ENCODE peak calls at places on chromosomes 3 and 15, in eight cellular contexts. D, V, Y, G, T, A, O and J are unnamed samples.

GRCh38 chr15:82921242-82921641 is 31.3 kb downstream of the HOMER2 start:
- DNase-seq in D (no peak), V (no peak), Y (no peak), G (no peak), T (no peak), A (no peak), O (no peak), J (no peak)

GRCh38 chr3:19471147-19471546 is 322.8 kb downstream of the KCNH8 start:
- DNase-seq in D (no peak), V (no peak), Y (no peak), G (no peak), T (no peak), A (no peak), O (peak), J (no peak)

GRCh38 chr3:194397757-194398312 is 1.2 kb downstream of the GP5 start:
- DNase-seq in D (no peak), V (no peak), Y (no peak), G (no peak), T (no peak), A (no peak), O (peak), J (no peak)

GRCh38 chr3:195895900-195896360 is 12.4 kb downstream of the TNK2 start:
- DNase-seq in D (peak), V (peak), Y (peak), G (no peak), T (peak), A (peak), O (peak), J (peak)

GRCh38 chr15:77983708-77984445 is 93.6 kb downstream of the TBC1D2B start:
- DNase-seq in D (peak), V (no peak), Y (no peak), G (no peak), T (no peak), A (no peak), O (peak), J (no peak)

GRCh38 chr3:88000853-88001252 is 58.0 kb downstream of the CGGBP1 start:
- DNase-seq in D (no peak), V (peak), Y (peak), G (no peak), T (peak), A (no peak), O (peak), J (no peak)

GRCh38 chr3:38084019-38084968 is 45.3 kb downstream of the DLEC1 start:
- DNase-seq in D (peak), V (peak), Y (peak), G (no peak), T (peak), A (peak), O (no peak), J (no peak)

GRCh38 chr3:8884630-8885290 is 78.5 kb downstream of the RAD18 start:
- DNase-seq in D (no peak), V (no peak), Y (no peak), G (no peak), T (no peak), A (no peak), O (no peak), J (no peak)

GRCh38 chr3:16906679-16907078 is 21.9 kb downstream of the PLCL2 start:
- DNase-seq in D (peak), V (no peak), Y (peak), G (no peak), T (no peak), A (peak), O (no peak), J (peak)

GRCh38 chr3:70233112-70233511 is 79.3 kb downstream of the MDFIC2 start:
- DNase-seq in D (no peak), V (no peak), Y (no peak), G (no peak), T (no peak), A (no peak), O (no peak), J (no peak)

GRCh38 chr15:38187646-38188313 is 64.9 kb upstream of the SPRED1 start:
- DNase-seq in D (no peak), V (no peak), Y (no peak), G (no peak), T (no peak), A (no peak), O (no peak), J (no peak)

GRCh38 chr3:191260431-191261303 is 61.6 kb downstream of the OSTN start:
- DNase-seq in D (no peak), V (no peak), Y (no peak), G (no peak), T (peak), A (no peak), O (no peak), J (no peak)

GRCh38 chr3:191262650-191263049 is 63.6 kb downstream of the OSTN start:
- DNase-seq in D (no peak), V (peak), Y (no peak), G (no peak), T (no peak), A (no peak), O (no peak), J (no peak)

GRCh38 chr3:191261304-191261638 is 62.2 kb downstream of the OSTN start:
- DNase-seq in D (no peak), V (no peak), Y (no peak), G (no peak), T (peak), A (no peak), O (no peak), J (no peak)

GRCh38 chr3:191263850-191264249 is 64.8 kb downstream of the OSTN start:
- DNase-seq in D (no peak), V (no peak), Y (no peak), G (no peak), T (no peak), A (no peak), O (no peak), J (no peak)

DNA sequence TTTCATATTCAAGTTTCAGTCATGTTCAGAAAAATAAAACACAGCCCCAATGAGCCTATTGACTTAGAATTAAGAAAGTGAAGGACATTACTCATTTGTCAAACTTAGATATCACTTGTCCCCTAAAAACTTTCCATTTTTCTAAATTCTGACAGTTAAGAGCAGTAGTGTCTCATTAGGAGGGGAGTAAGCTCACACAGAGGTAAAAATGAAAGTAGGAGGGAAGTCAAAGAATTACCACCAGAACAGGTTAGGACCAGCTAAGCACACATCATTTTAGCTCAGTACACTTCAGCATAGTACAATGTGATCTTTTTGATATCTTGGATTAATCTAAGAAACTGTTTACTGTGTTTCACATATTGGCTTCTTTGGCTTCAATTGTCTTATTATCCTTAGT is 64.3 kb downstream of the OSTN start:
- DNase-seq in D (no peak), V (peak), Y (no peak), G (no peak), T (no peak), A (no peak), O (no peak), J (peak)
- H3K4me2 ChIP-seq in D (no peak), V (peak), Y (no peak), G (no peak), T (no peak), A (peak), O (no peak), J (no peak)

DNA sequence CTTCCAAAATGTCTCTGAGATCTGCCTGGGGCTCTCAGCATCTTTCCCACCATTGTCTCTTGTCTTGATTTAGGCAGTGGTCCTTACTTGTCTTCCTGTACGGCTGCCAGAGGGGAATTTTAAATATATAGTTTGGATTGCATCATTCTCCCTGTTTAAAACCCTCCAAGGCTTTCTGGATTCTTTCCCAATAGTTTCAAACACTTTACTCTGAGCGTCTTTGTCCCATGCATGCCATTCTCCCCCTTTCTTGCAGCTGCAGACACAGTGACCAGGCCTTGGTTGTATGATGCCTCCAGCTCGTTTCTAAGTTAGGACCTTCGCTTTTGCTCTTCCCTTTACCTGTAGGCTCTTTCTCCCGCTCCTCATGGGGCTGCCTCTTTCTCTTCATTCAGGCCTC is 323.3 kb upstream of the CTNNB1 start:
- DNase-seq in D (no peak), V (no peak), Y (no peak), G (no peak), T (no peak), A (no peak), O (no peak), J (no peak)
- TF ChIP-seq EZH2phosphoT487 in D (no peak), V (no peak), Y (no peak), G (no peak), T (no peak), A (no peak), O (no peak), J (no peak)

DNA sequence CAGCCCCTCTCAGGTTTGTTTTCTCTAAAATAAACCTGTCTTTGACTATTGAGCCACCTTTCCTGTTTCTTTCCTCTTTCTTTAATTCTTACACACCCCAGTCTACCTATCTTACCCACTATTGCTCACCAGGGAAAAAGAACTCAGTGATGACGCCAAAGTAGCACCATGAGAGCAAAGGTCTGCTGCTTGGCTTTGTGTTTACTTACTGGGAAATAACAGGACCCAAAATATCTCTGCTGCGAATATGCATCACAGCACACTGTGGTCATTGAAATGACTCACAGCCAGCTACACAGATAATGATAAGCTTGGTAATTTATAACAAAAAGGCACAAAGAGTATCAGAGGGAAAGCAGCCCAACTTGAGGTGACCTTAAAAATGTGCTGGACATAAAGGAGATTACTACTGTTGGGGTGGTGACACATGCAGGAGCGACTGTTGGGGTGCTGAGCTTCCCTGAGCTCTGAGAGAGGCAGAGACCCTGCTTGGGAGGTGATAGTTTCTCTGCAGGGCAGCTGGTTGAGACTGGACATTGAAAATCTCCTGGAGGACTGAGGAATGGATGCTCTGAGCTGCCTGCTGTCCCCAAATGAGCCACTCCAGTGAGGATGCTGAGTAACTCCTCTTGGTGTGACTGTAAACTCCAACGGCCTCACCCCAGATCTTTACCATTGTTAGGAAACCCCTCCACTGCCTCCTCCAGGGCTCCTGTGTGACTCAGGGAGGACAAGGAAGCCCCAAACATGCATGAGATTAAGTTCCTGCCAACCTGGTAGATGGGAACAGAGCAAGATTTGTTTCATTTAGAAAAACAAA is 14.5 kb downstream of the EFCAB12 start:
- DNase-seq in D (peak), V (no peak), Y (peak), G (no peak), T (no peak), A (peak), O (no peak), J (no peak)
- H3K4me2 ChIP-seq in D (peak), V (no peak), Y (peak), G (no peak), T (no peak), A (peak), O (no peak), J (no peak)

GRCh38 chr3:39138804-39139415 is 14.5 kb downstream of the CSRNP1 start:
- DNase-seq in D (peak), V (no peak), Y (peak), G (no peak), T (no peak), A (no peak), O (no peak), J (no peak)
- TF ChIP-seq EZH2phosphoT487 in D (no peak), V (no peak), Y (no peak), G (no peak), T (no peak), A (no peak), O (no peak), J (no peak)